ENCODE peak calls at places on chromosomes 5 and 9, in six cellular contexts. One of them, this sample, is unnamed.

GRCh38 chr5:172681421-172681820 is 40.4 kb downstream of the NEURL1B start:
- DNase-seq in RWPE1: no peak
- DNase-seq in uterus: no peak
- DNase-seq in pancreas: no peak
- DNase-seq in breast epithelium: no peak
- DNase-seq in cardiac muscle cell: no peak
- DNase-seq in this sample: no peak

GRCh38 chr9:2281803-2282185 is 266.6 kb downstream of the SMARCA2 start:
- DNase-seq in RWPE1: no peak
- DNase-seq in uterus: no peak
- DNase-seq in pancreas: no peak
- DNase-seq in breast epithelium: no peak
- DNase-seq in cardiac muscle cell: no peak
- DNase-seq in this sample: no peak

GRCh38 chr5:88689662-88690351 is 193.2 kb downstream of the MEF2C start:
- DNase-seq in RWPE1: no peak
- DNase-seq in uterus: no peak
- DNase-seq in pancreas: no peak
- DNase-seq in breast epithelium: no peak
- DNase-seq in cardiac muscle cell: no peak
- DNase-seq in this sample: no peak

GRCh38 chr5:54024466-54024865 is 285.9 kb downstream of the ARL15 start:
- DNase-seq in RWPE1: peak
- DNase-seq in uterus: no peak
- DNase-seq in pancreas: no peak
- DNase-seq in breast epithelium: no peak
- DNase-seq in cardiac muscle cell: no peak
- DNase-seq in this sample: no peak

GRCh38 chr9:34252016-34252415 is 73.2 kb downstream of the UBAP1 start:
- DNase-seq in RWPE1: no peak
- DNase-seq in uterus: no peak
- DNase-seq in pancreas: no peak
- DNase-seq in breast epithelium: no peak
- DNase-seq in cardiac muscle cell: no peak
- DNase-seq in this sample: no peak

GRCh38 chr5:178206166-178207101 is 2.1 kb downstream of the HNRNPAB start:
- DNase-seq in RWPE1: no peak
- DNase-seq in uterus: no peak
- DNase-seq in pancreas: no peak
- DNase-seq in breast epithelium: peak
- DNase-seq in cardiac muscle cell: no peak
- DNase-seq in this sample: peak

GRCh38 chr9:37761511-37761910 is 7.9 kb downstream of the TRMT10B start:
- DNase-seq in RWPE1: no peak
- DNase-seq in uterus: no peak
- DNase-seq in pancreas: no peak
- DNase-seq in breast epithelium: no peak
- DNase-seq in cardiac muscle cell: no peak
- DNase-seq in this sample: no peak

GRCh38 chr9:92100237-92100911 is 14.8 kb downstream of the SPTLC1 start:
- DNase-seq in RWPE1: peak
- DNase-seq in uterus: no peak
- DNase-seq in pancreas: no peak
- DNase-seq in breast epithelium: no peak
- DNase-seq in cardiac muscle cell: no peak
- DNase-seq in this sample: no peak

GRCh38 chr9:89427621-89428221 is 70.2 kb downstream of the SEMA4D start:
- DNase-seq in RWPE1: no peak
- DNase-seq in uterus: no peak
- DNase-seq in pancreas: no peak
- DNase-seq in breast epithelium: no peak
- DNase-seq in cardiac muscle cell: no peak
- DNase-seq in this sample: no peak

GRCh38 chr9:36319806-36320205 is 61.6 kb upstream of the GNE start:
- DNase-seq in RWPE1: no peak
- DNase-seq in uterus: no peak
- DNase-seq in pancreas: peak
- DNase-seq in breast epithelium: no peak
- DNase-seq in cardiac muscle cell: no peak
- DNase-seq in this sample: no peak

GRCh38 chr5:80231243-80231642 is 24.6 kb downstream of the SERINC5 start:
- DNase-seq in RWPE1: no peak
- DNase-seq in uterus: no peak
- DNase-seq in pancreas: no peak
- DNase-seq in breast epithelium: no peak
- DNase-seq in cardiac muscle cell: no peak
- DNase-seq in this sample: no peak

GRCh38 chr9:21967707-21968106 is 26.5 kb downstream of the CDKN2A start:
- DNase-seq in RWPE1: no peak
- DNase-seq in uterus: no peak
- DNase-seq in pancreas: no peak
- DNase-seq in breast epithelium: no peak
- DNase-seq in cardiac muscle cell: no peak
- DNase-seq in this sample: no peak

GRCh38 chr5:176185133-176185733 is 53.0 kb upstream of the SIMC1 start:
- DNase-seq in RWPE1: peak
- DNase-seq in uterus: no peak
- DNase-seq in pancreas: no peak
- DNase-seq in breast epithelium: no peak
- DNase-seq in cardiac muscle cell: no peak
- DNase-seq in this sample: no peak

GRCh38 chr5:179558912-179559279 is 8.5 kb downstream of the RUFY1 start:
- DNase-seq in RWPE1: peak
- DNase-seq in uterus: no peak
- DNase-seq in pancreas: peak
- DNase-seq in breast epithelium: no peak
- DNase-seq in cardiac muscle cell: peak
- DNase-seq in this sample: no peak

GRCh38 chr9:99576002-99576401 is 245.7 kb upstream of the NR4A3 start:
- DNase-seq in RWPE1: no peak
- DNase-seq in uterus: no peak
- DNase-seq in pancreas: no peak
- DNase-seq in breast epithelium: no peak
- DNase-seq in cardiac muscle cell: no peak
- DNase-seq in this sample: no peak
- TF ChIP-seq CTCF in RWPE1: no peak
- TF ChIP-seq CTCF in uterus: no peak
- TF ChIP-seq CTCF in pancreas: no peak
- TF ChIP-seq CTCF in breast epithelium: no peak
- TF ChIP-seq CTCF in cardiac muscle cell: no peak
- TF ChIP-seq CTCF in this sample: no peak

GRCh38 chr9:69931340-69931739 is 110.7 kb downstream of the CFAP95 start:
- DNase-seq in RWPE1: no peak
- DNase-seq in uterus: no peak
- DNase-seq in pancreas: no peak
- DNase-seq in breast epithelium: no peak
- DNase-seq in cardiac muscle cell: no peak
- DNase-seq in this sample: no peak
- TF ChIP-seq CTCF in RWPE1: no peak
- TF ChIP-seq CTCF in uterus: no peak
- TF ChIP-seq CTCF in pancreas: no peak
- TF ChIP-seq CTCF in breast epithelium: no peak
- TF ChIP-seq CTCF in cardiac muscle cell: peak
- TF ChIP-seq CTCF in this sample: no peak

GRCh38 chr5:113427871-113428574 is 6.8 kb downstream of the TSSK1B start:
- DNase-seq in RWPE1: peak
- DNase-seq in uterus: no peak
- DNase-seq in pancreas: no peak
- DNase-seq in breast epithelium: no peak
- DNase-seq in cardiac muscle cell: no peak
- DNase-seq in this sample: no peak
- TF ChIP-seq CTCF in RWPE1: no peak
- TF ChIP-seq CTCF in uterus: no peak
- TF ChIP-seq CTCF in pancreas: no peak
- TF ChIP-seq CTCF in breast epithelium: no peak
- TF ChIP-seq CTCF in cardiac muscle cell: no peak
- TF ChIP-seq CTCF in this sample: no peak

GRCh38 chr9:31542384-31543055 is 841.9 kb upstream of the ACO1 start:
- DNase-seq in RWPE1: peak
- DNase-seq in uterus: no peak
- DNase-seq in pancreas: no peak
- DNase-seq in breast epithelium: no peak
- DNase-seq in cardiac muscle cell: peak
- DNase-seq in this sample: no peak
- TF ChIP-seq CTCF in RWPE1: peak
- TF ChIP-seq CTCF in uterus: no peak
- TF ChIP-seq CTCF in pancreas: no peak
- TF ChIP-seq CTCF in breast epithelium: no peak
- TF ChIP-seq CTCF in cardiac muscle cell: peak
- TF ChIP-seq CTCF in this sample: no peak

This sample was measured in omental fat pad.